ENCODE peak calls at places on chromosomes 6 and 20, in five cellular contexts. One of them, this sample, is unnamed. For H3K9me3, the result is how much of the 10 kb centered on the place peaks cover.

GRCh38 chr20:32603046-32603726 is 18.1 kb upstream of the NOL4L start:
- DNase-seq in HepG2: no peak
- DNase-seq in HCT116: no peak
- DNase-seq in SK-N-SH: no peak
- DNase-seq in K562: no peak
- DNase-seq in this sample: no peak

GRCh38 chr20:17761612-17762011 is 61.8 kb downstream of the BANF2 start:
- DNase-seq in HepG2: no peak
- DNase-seq in HCT116: peak
- DNase-seq in SK-N-SH: peak
- DNase-seq in K562: peak
- DNase-seq in this sample: no peak

GRCh38 chr6:109671721-109672120 is 19.3 kb downstream of the AK9 start:
- DNase-seq in HepG2: peak
- DNase-seq in HCT116: no peak
- DNase-seq in SK-N-SH: no peak
- DNase-seq in K562: no peak
- DNase-seq in this sample: no peak

GRCh38 chr6:119195848-119196247 is 117.4 kb upstream of the FAM184A start:
- DNase-seq in HepG2: no peak
- DNase-seq in HCT116: no peak
- DNase-seq in SK-N-SH: peak
- DNase-seq in K562: no peak
- DNase-seq in this sample: no peak

GRCh38 chr6:113315879-113316278 is 541.3 kb upstream of the MARCKS start:
- DNase-seq in HepG2: no peak
- DNase-seq in HCT116: no peak
- DNase-seq in SK-N-SH: no peak
- DNase-seq in K562: no peak
- DNase-seq in this sample: no peak

GRCh38 chr6:45606831-45607400 is 229.2 kb upstream of the SUPT3H start:
- DNase-seq in HepG2: no peak
- DNase-seq in HCT116: no peak
- DNase-seq in SK-N-SH: no peak
- DNase-seq in K562: no peak
- DNase-seq in this sample: no peak

GRCh38 chr6:156256161-156256560 is 521.0 kb upstream of the ARID1B start:
- DNase-seq in HepG2: no peak
- DNase-seq in HCT116: no peak
- DNase-seq in SK-N-SH: no peak
- DNase-seq in K562: no peak
- DNase-seq in this sample: no peak

GRCh38 chr6:13383280-13384163 is 55.2 kb upstream of the TBC1D7 start:
- DNase-seq in HepG2: peak
- DNase-seq in HCT116: no peak
- DNase-seq in SK-N-SH: no peak
- DNase-seq in K562: no peak
- DNase-seq in this sample: no peak

GRCh38 chr6:158849899-158850806 is 31.0 kb upstream of the EZR start:
- DNase-seq in HepG2: peak
- DNase-seq in HCT116: peak
- DNase-seq in SK-N-SH: no peak
- DNase-seq in K562: peak
- DNase-seq in this sample: peak

GRCh38 chr6:132797975-132798819 is at the start of gene SLC18B1:
- DNase-seq in HepG2: peak
- DNase-seq in HCT116: no peak
- DNase-seq in SK-N-SH: peak
- DNase-seq in K562: peak
- DNase-seq in this sample: no peak

GRCh38 chr6:114009192-114009591 is 38.2 kb upstream of the HDAC2 start:
- DNase-seq in HepG2: no peak
- DNase-seq in HCT116: no peak
- DNase-seq in SK-N-SH: no peak
- DNase-seq in K562: no peak
- DNase-seq in this sample: no peak

GRCh38 chr20:40416274-40416673 is 272.8 kb downstream of the MAFB start:
- DNase-seq in HepG2: no peak
- DNase-seq in HCT116: no peak
- DNase-seq in SK-N-SH: no peak
- DNase-seq in K562: no peak
- DNase-seq in this sample: no peak

GRCh38 chr6:51429042-51429712 is 610.5 kb downstream of the TFAP2B start:
- DNase-seq in HepG2: no peak
- DNase-seq in HCT116: no peak
- DNase-seq in SK-N-SH: no peak
- DNase-seq in K562: no peak
- DNase-seq in this sample: no peak

GRCh38 chr6:105774247-105774646 is 311.9 kb upstream of the PRDM1 start:
- DNase-seq in HepG2: no peak
- DNase-seq in HCT116: no peak
- DNase-seq in SK-N-SH: no peak
- DNase-seq in K562: no peak
- DNase-seq in this sample: no peak

GRCh38 chr20:16749573-16749972 is 1.4 kb downstream of the OTOR start:
- DNase-seq in HepG2: peak
- DNase-seq in HCT116: no peak
- DNase-seq in SK-N-SH: no peak
- DNase-seq in K562: peak
- DNase-seq in this sample: no peak

GRCh38 chr6:140744648-140745320 is 1370.3 kb upstream of the CITED2 start:
- DNase-seq in HepG2: no peak
- DNase-seq in HCT116: no peak
- DNase-seq in SK-N-SH: no peak
- DNase-seq in K562: no peak
- DNase-seq in this sample: no peak

GRCh38 chr6:129651291-129651691 is 58.7 kb downstream of the ARHGAP18 start:
- DNase-seq in HepG2: peak
- DNase-seq in HCT116: no peak
- DNase-seq in SK-N-SH: no peak
- DNase-seq in K562: no peak
- DNase-seq in this sample: no peak
- TF ChIP-seq SIN3A in HepG2: no peak
- TF ChIP-seq SIN3A in HCT116: no peak
- TF ChIP-seq SIN3A in SK-N-SH: no peak
- TF ChIP-seq SIN3A in K562: no peak
- TF ChIP-seq SIN3A in this sample: no peak

DNA sequence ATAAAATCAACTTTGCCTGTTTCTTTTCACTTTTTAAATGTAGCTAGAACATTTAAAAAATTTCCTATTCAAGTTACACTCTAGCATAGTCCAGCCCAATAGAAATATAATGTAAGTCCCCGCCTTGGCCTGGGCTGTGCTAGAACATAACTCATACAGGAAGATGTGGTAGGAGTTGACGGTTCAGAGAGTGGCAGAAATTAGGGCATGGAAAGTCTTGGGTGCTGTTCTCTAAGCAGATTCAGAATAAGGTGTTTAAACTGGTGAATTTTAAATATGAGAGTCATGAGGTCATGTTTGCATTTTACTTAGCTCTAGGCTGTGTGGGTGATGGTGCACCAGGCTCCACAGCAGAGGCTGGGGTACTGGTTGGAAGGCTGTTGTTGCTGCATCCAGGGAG is 256.5 kb downstream of the FARS2 start:
- DNase-seq in HepG2: no peak
- DNase-seq in HCT116: no peak
- DNase-seq in SK-N-SH: no peak
- DNase-seq in K562: no peak
- DNase-seq in this sample: no peak
- TF ChIP-seq REST in HepG2: no peak
- TF ChIP-seq REST in HCT116: no peak
- TF ChIP-seq REST in SK-N-SH: no peak
- TF ChIP-seq REST in K562: no peak
- TF ChIP-seq REST in this sample: no peak

DNA sequence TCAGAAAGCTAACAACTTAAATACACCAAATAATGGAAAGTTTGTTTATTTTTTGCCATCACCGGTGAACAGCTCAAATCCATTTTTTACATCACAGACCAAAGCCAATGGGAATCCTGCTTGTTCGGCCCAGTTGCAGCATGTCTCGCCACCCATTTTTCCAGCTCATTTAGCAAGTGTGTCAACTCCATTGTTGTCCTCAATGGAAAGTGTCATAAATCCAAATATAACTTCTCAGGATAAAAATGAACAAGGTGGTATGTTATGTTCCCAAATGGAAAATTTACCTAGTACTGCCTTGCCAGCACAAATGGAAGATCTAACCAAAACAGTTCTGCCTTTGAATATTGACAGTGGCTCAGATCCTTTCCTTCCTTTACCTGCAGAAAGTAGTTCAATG is 65.3 kb upstream of the SMIM8 start:
- DNase-seq in HepG2: no peak
- DNase-seq in HCT116: no peak
- DNase-seq in SK-N-SH: no peak
- DNase-seq in K562: no peak
- DNase-seq in this sample: no peak
- H3K9me3 ChIP-seq in HepG2: under half
- H3K9me3 ChIP-seq in HCT116: under half
- H3K9me3 ChIP-seq in SK-N-SH: under half
- H3K9me3 ChIP-seq in K562: under half
- H3K9me3 ChIP-seq in this sample: under half

DNA sequence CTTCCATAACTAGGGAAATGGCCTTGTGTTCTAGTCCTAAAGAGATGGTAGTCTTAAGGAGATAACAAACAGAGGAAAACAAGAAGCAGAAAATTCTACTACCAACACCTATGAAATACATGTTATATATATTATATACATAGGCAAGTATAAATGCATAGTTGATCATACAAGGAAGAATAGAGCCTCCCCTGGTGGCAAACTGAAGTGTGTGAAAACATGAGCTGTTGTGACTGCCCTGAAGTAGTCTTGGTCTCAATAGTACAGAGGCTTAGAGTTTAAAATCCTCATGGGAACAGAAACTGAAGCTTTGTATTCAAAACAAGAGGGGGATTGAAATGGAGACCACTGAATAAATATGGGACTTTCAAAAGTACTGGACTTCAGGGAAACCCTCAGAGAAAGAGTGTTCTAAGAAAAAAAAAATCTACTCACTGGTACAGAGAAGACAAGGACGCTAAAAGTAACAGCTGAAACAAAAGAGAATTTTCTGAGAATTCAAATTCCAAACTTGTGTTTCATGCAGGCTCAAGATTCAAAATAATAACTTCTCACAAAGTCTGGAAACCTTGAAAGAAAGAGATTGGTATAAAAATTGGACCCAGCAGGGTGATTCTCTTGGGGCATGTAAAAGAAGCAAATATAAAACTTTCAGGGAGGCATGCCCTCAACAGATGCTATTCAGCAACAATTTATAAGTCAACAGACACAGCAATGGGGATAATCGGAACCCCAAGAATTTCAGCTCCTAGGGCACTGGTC is 59.7 kb upstream of the SAMD3 start:
- DNase-seq in HepG2: peak
- DNase-seq in HCT116: peak
- DNase-seq in SK-N-SH: peak
- DNase-seq in K562: peak
- DNase-seq in this sample: no peak
- TF ChIP-seq SIN3A in HepG2: no peak
- TF ChIP-seq SIN3A in HCT116: no peak
- TF ChIP-seq SIN3A in SK-N-SH: no peak
- TF ChIP-seq SIN3A in K562: no peak
- TF ChIP-seq SIN3A in this sample: no peak

GRCh38 chr6:28743271-28743789 is 180.5 kb downstream of the TRIM27 start:
- DNase-seq in HepG2: no peak
- DNase-seq in HCT116: no peak
- DNase-seq in SK-N-SH: no peak
- DNase-seq in K562: peak
- DNase-seq in this sample: no peak
- TF ChIP-seq REST in HepG2: no peak
- TF ChIP-seq REST in HCT116: no peak
- TF ChIP-seq REST in SK-N-SH: no peak
- TF ChIP-seq REST in K562: no peak
- TF ChIP-seq REST in this sample: no peak

GRCh38 chr6:43658161-43658560 is 13.3 kb downstream of the RSPH9 start:
- DNase-seq in HepG2: no peak
- DNase-seq in HCT116: no peak
- DNase-seq in SK-N-SH: no peak
- DNase-seq in K562: no peak
- DNase-seq in this sample: no peak

DNA sequence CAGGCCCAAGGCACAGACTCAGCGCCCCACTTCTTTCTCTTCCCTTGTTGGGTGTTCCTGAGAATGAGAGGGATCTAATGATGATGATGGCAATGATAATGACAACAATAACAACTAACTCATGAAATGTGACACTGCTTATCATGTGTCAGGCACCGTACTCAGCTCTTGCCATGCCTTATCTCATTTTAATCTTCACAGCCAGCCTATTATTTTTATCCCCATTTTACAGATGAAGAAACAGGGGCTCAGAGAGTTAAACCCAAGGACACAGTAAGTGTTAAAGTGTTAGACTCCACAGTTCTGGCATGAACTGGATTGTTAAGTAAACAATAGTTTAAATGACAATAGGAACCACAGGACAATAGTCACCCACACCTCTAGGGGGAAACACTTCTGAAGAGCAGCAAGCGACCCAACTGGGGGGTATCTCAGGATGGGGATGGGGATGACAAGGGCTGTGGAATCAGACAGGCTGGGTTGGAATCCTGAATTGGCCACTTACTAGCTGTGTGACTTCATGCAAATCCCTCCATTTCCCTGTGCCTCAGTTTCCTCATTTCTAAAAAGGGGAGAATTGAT is 12.5 kb downstream of the RSPH9 start:
- DNase-seq in HepG2: no peak
- DNase-seq in HCT116: no peak
- DNase-seq in SK-N-SH: no peak
- DNase-seq in K562: no peak
- DNase-seq in this sample: no peak
- H3K9me3 ChIP-seq in HepG2: under half
- H3K9me3 ChIP-seq in HCT116: under half
- H3K9me3 ChIP-seq in SK-N-SH: under half
- H3K9me3 ChIP-seq in K562: under half
- H3K9me3 ChIP-seq in this sample: under half

DNA sequence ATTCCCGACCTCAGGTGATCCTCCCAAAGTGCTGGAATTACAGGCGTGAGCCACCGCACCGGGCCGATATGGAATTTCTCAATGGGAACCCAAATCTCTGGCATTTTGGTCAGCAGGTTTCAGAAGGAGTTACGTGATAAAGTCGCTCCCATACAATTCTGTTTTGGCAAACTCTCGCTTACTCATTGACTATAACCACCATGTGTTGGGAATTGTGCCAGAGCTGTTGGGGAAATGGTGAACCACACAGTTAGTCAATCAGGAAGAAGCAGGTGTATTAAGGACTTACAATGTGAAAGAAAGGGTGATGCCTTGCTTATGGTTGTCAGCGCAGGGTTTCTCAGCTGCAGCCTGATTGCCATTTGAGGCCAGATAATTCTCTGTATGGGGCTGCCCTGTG is 410.5 kb downstream of the QKI start:
- DNase-seq in HepG2: no peak
- DNase-seq in HCT116: no peak
- DNase-seq in SK-N-SH: no peak
- DNase-seq in K562: no peak
- DNase-seq in this sample: no peak
- TF ChIP-seq SIN3A in HepG2: no peak
- TF ChIP-seq SIN3A in HCT116: no peak
- TF ChIP-seq SIN3A in SK-N-SH: no peak
- TF ChIP-seq SIN3A in K562: no peak
- TF ChIP-seq SIN3A in this sample: no peak